ENCODE peak calls at places on chromosomes 5 and 9, in nine cellular contexts. H is right lobe of liver; W is RPMI8226; K is SW480; X is activated CD4-positive, CD25-positive, alpha-beta regulatory T cell treated with anti-CD3 and anti-CD28 coated beads, Interleukin-2, amount 50 U/mL, for 16 hours; Q is heart right ventricle; L is activated naive CD8-positive, alpha-beta T cell treated with anti-CD3 and anti-CD28 coated beads, Interleukin-2, amount 10 ng/mL, durations not matched to agents 7 days and 5 days; D is ecto neural progenitor cell; P is NCI-H1092 treated with DMSO at 0.1 percent for 48 hours. M is an unnamed sample.

GRCh38 chr5:9573796-9574195 is 27.9 kb upstream of the SEMA5A start:
- DNase-seq in H (no peak), W (no peak), K (no peak), X (no peak), Q (no peak), L (no peak), D (no peak), P (no peak), M (no peak)

GRCh38 chr9:94855919-94856318 is 129.4 kb downstream of the AOPEP start:
- DNase-seq in H (no peak), W (no peak), K (no peak), X (no peak), Q (no peak), L (no peak), D (no peak), P (no peak), M (no peak)

GRCh38 chr9:35651964-35652828 is 1.5 kb upstream of the SIT1 start:
- DNase-seq in H (no peak), W (no peak), K (peak), X (no peak), Q (no peak), L (no peak), D (no peak), P (no peak), M (no peak)

GRCh38 chr9:91659529-91660294 is 236.1 kb upstream of the NFIL3 start:
- DNase-seq in H (no peak), W (peak), K (peak), X (no peak), Q (no peak), L (no peak), D (peak), P (peak), M (no peak)

GRCh38 chr5:57221049-57221568 is 47.2 kb downstream of the GPBP1 start:
- DNase-seq in H (no peak), W (peak), K (peak), X (no peak), Q (no peak), L (no peak), D (no peak), P (peak), M (no peak)

GRCh38 chr9:133569891-133570651 is 35.6 kb downstream of the ADAMTSL2 start:
- DNase-seq in H (no peak), W (no peak), K (no peak), X (no peak), Q (no peak), L (no peak), D (no peak), P (no peak), M (no peak)

GRCh38 chr9:100074093-100074492 is 24.7 kb downstream of the ERP44 start:
- DNase-seq in H (no peak), W (no peak), K (no peak), X (no peak), Q (no peak), L (no peak), D (no peak), P (no peak), M (no peak)

GRCh38 chr9:3292311-3292710 is 233.5 kb downstream of the RFX3 start:
- DNase-seq in H (no peak), W (no peak), K (no peak), X (no peak), Q (no peak), L (no peak), D (no peak), P (no peak), M (no peak)

GRCh38 chr5:154709368-154710305 is 45.5 kb upstream of the LARP1 start:
- DNase-seq in H (no peak), W (no peak), K (no peak), X (no peak), Q (no peak), L (no peak), D (no peak), P (no peak), M (no peak)

GRCh38 chr9:113233146-113233545 is 11.8 kb downstream of the SLC31A1 start:
- DNase-seq in H (no peak), W (no peak), K (no peak), X (no peak), Q (no peak), L (no peak), D (no peak), P (no peak), M (no peak)

GRCh38 chr9:79129865-79130480 is 441.8 kb upstream of the TLE4 start:
- DNase-seq in H (peak), W (peak), K (peak), X (no peak), Q (peak), L (peak), D (peak), P (peak), M (no peak)

GRCh38 chr5:78509884-78510769 is 138.4 kb downstream of the LHFPL2 start:
- DNase-seq in H (peak), W (no peak), K (no peak), X (no peak), Q (peak), L (peak), D (peak), P (peak), M (no peak)